ENCODE peak calls at places on chromosomes 13 and 19, in six cellular contexts. One of them, this sample, is unnamed.

GRCh38 chr13:65497265-65497664 is 1732.9 kb downstream of the PCDH9 start:
- DNase-seq in trophoblast cell: peak; percentile 63
- DNase-seq in H1: no peak
- DNase-seq in mesenchymal stem cell: peak; percentile 33
- DNase-seq in H9: no peak
- DNase-seq in IMR-90: peak; percentile 68
- DNase-seq in this sample: no peak

GRCh38 chr19:51710163-51710562 is 13.6 kb downstream of the HAS1 start:
- DNase-seq in trophoblast cell: peak; percentile 47
- DNase-seq in mesenchymal stem cell: no peak
- DNase-seq in H1: no peak
- DNase-seq in H9: no peak
- DNase-seq in IMR-90: peak; percentile 36
- DNase-seq in this sample: no peak

GRCh38 chr19:7272856-7273578 is 21.2 kb downstream of the INSR start:
- DNase-seq in trophoblast cell: no peak
- DNase-seq in IMR-90: no peak
- DNase-seq in mesenchymal stem cell: no peak
- DNase-seq in H1: no peak
- DNase-seq in H9: no peak
- DNase-seq in this sample: no peak

GRCh38 chr13:19794552-19795143 is 11.9 kb upstream of the PSPC1 start:
- DNase-seq in trophoblast cell: peak; percentile 100
- DNase-seq in IMR-90: no peak
- DNase-seq in mesenchymal stem cell: no peak
- DNase-seq in H1: peak; percentile 19
- DNase-seq in H9: peak; percentile 81
- DNase-seq in this sample: no peak

GRCh38 chr19:17777840-17778620 is 16.9 kb upstream of the B3GNT3 start:
- DNase-seq in H1: peak; percentile 87
- DNase-seq in IMR-90: peak; percentile 10
- DNase-seq in mesenchymal stem cell: peak; percentile 56
- DNase-seq in trophoblast cell: peak; percentile 55
- DNase-seq in H9: peak; percentile 97
- DNase-seq in this sample: peak; percentile 54

GRCh38 chr19:3781603-3782002 is 4.6 kb downstream of the MATK start:
- DNase-seq in IMR-90: no peak
- DNase-seq in mesenchymal stem cell: no peak
- DNase-seq in H9: no peak
- DNase-seq in trophoblast cell: no peak
- DNase-seq in H1: no peak
- DNase-seq in this sample: no peak

GRCh38 chr13:113625965-113626661 is 31.9 kb downstream of the ATP4B start:
- DNase-seq in trophoblast cell: peak; percentile 48
- DNase-seq in IMR-90: peak; percentile 50
- DNase-seq in H9: no peak
- DNase-seq in mesenchymal stem cell: peak; percentile 40
- DNase-seq in H1: no peak
- DNase-seq in this sample: no peak

GRCh38 chr13:98480915-98481510 is 95.9 kb downstream of the STK24 start:
- DNase-seq in H1: no peak
- DNase-seq in H9: no peak
- DNase-seq in trophoblast cell: no peak
- DNase-seq in mesenchymal stem cell: peak; percentile 80
- DNase-seq in IMR-90: peak; percentile 69
- DNase-seq in this sample: no peak

GRCh38 chr13:99949657-99950413 is 21.7 kb downstream of the ZIC5 start:
- DNase-seq in H9: no peak
- DNase-seq in mesenchymal stem cell: no peak
- DNase-seq in trophoblast cell: no peak
- DNase-seq in H1: no peak
- DNase-seq in IMR-90: no peak
- DNase-seq in this sample: no peak

GRCh38 chr13:68473834-68474326 is 1243.7 kb upstream of the PCDH9 start:
- DNase-seq in mesenchymal stem cell: no peak
- DNase-seq in H9: no peak
- DNase-seq in IMR-90: no peak
- DNase-seq in H1: no peak
- DNase-seq in trophoblast cell: no peak
- DNase-seq in this sample: no peak

GRCh38 chr19:50912727-50913716 is 1.8 kb upstream of the KLK4 start:
- DNase-seq in trophoblast cell: no peak
- DNase-seq in mesenchymal stem cell: no peak
- DNase-seq in IMR-90: no peak
- DNase-seq in H1: no peak
- DNase-seq in H9: no peak
- DNase-seq in this sample: no peak

GRCh38 chr19:15297416-15298224 is 34.7 kb downstream of the BRD4 start:
- DNase-seq in H1: no peak
- DNase-seq in IMR-90: peak; percentile 83
- DNase-seq in mesenchymal stem cell: peak; percentile 69
- DNase-seq in H9: no peak
- DNase-seq in trophoblast cell: peak; percentile 60
- DNase-seq in this sample: no peak

GRCh38 chr13:102651392-102651791 is 43.5 kb downstream of the METTL21C start:
- DNase-seq in trophoblast cell: peak; percentile 60
- DNase-seq in mesenchymal stem cell: peak; percentile 65
- DNase-seq in H9: no peak
- DNase-seq in IMR-90: peak; percentile 61
- DNase-seq in H1: no peak
- DNase-seq in this sample: no peak

GRCh38 chr19:15159251-15159650 is 41.5 kb downstream of the NOTCH3 start:
- DNase-seq in H1: no peak
- DNase-seq in IMR-90: peak; percentile 33
- DNase-seq in trophoblast cell: no peak
- DNase-seq in mesenchymal stem cell: peak; percentile 24
- DNase-seq in H9: no peak
- DNase-seq in this sample: no peak

GRCh38 chr19:20661150-20661819 is at the start of gene ZNF626:
- DNase-seq in mesenchymal stem cell: peak; percentile 96
- DNase-seq in IMR-90: peak; percentile 94
- DNase-seq in H9: peak; percentile 97
- DNase-seq in trophoblast cell: peak; percentile 98
- DNase-seq in H1: peak; percentile 91
- DNase-seq in this sample: peak; percentile 98

GRCh38 chr13:76086729-76087128 is 450.6 kb downstream of the LMO7 start:
- DNase-seq in trophoblast cell: no peak
- DNase-seq in H1: no peak
- DNase-seq in mesenchymal stem cell: no peak
- DNase-seq in H9: no peak
- DNase-seq in IMR-90: no peak
- DNase-seq in this sample: peak; percentile 1

GRCh38 chr13:39501711-39502324 is 101.2 kb downstream of the LHFPL6 start:
- DNase-seq in IMR-90: no peak
- DNase-seq in H1: no peak
- DNase-seq in mesenchymal stem cell: peak; percentile 37
- DNase-seq in H9: no peak
- DNase-seq in trophoblast cell: peak; percentile 79
- DNase-seq in this sample: peak; percentile 41

GRCh38 chr13:60398949-60399589 is 2.0 kb downstream of the TDRD3 start:
- DNase-seq in mesenchymal stem cell: peak; percentile 34
- DNase-seq in IMR-90: peak; percentile 43
- DNase-seq in trophoblast cell: no peak
- DNase-seq in H1: no peak
- DNase-seq in H9: no peak
- DNase-seq in this sample: no peak

GRCh38 chr13:69796256-69796655 is 311.4 kb upstream of the ATXN8OS start:
- DNase-seq in trophoblast cell: no peak
- DNase-seq in H9: no peak
- DNase-seq in IMR-90: no peak
- DNase-seq in mesenchymal stem cell: no peak
- DNase-seq in H1: no peak
- DNase-seq in this sample: no peak

GRCh38 chr19:10254244-10254643 is 2.2 kb downstream of the MRPL4 start:
- DNase-seq in H9: no peak
- DNase-seq in mesenchymal stem cell: no peak
- DNase-seq in H1: no peak
- DNase-seq in trophoblast cell: no peak
- DNase-seq in IMR-90: no peak
- DNase-seq in this sample: no peak

GRCh38 chr13:33256148-33256547 is 29.4 kb downstream of the STARD13 start:
- DNase-seq in IMR-90: no peak
- DNase-seq in mesenchymal stem cell: no peak
- DNase-seq in H1: no peak
- DNase-seq in trophoblast cell: no peak
- DNase-seq in H9: no peak
- DNase-seq in this sample: no peak

GRCh38 chr19:19113040-19113541 is 25.2 kb downstream of the TMEM161A start:
- DNase-seq in H9: peak; percentile 84
- DNase-seq in mesenchymal stem cell: peak; percentile 34
- DNase-seq in trophoblast cell: no peak
- DNase-seq in H1: no peak
- DNase-seq in IMR-90: peak; percentile 74
- DNase-seq in this sample: no peak

GRCh38 chr13:98527526-98527925 is 49.4 kb downstream of the STK24 start:
- DNase-seq in H1: no peak
- DNase-seq in H9: no peak
- DNase-seq in trophoblast cell: no peak
- DNase-seq in mesenchymal stem cell: no peak
- DNase-seq in IMR-90: no peak
- DNase-seq in this sample: no peak

GRCh38 chr13:94550030-94550738 is 45.8 kb downstream of the TGDS start:
- DNase-seq in IMR-90: peak; percentile 52
- DNase-seq in H9: no peak
- DNase-seq in trophoblast cell: peak; percentile 50
- DNase-seq in H1: no peak
- DNase-seq in mesenchymal stem cell: no peak
- DNase-seq in this sample: no peak

GRCh38 chr13:44103721-44104490 is 224.2 kb downstream of the LACC1 start:
- DNase-seq in mesenchymal stem cell: no peak
- DNase-seq in H9: no peak
- DNase-seq in IMR-90: no peak
- DNase-seq in H1: no peak
- DNase-seq in trophoblast cell: no peak
- DNase-seq in this sample: no peak

GRCh38 chr19:30757836-30758617 is 385.8 kb downstream of the ZNF536 start:
- DNase-seq in trophoblast cell: peak; percentile 2
- DNase-seq in H1: no peak
- DNase-seq in mesenchymal stem cell: no peak
- DNase-seq in IMR-90: no peak
- DNase-seq in H9: no peak
- DNase-seq in this sample: no peak

GRCh38 chr13:44347301-44347700 is 26.3 kb upstream of the SERP2 start:
- DNase-seq in IMR-90: no peak
- DNase-seq in H1: no peak
- DNase-seq in trophoblast cell: peak; percentile 54
- DNase-seq in H9: no peak
- DNase-seq in mesenchymal stem cell: no peak
- DNase-seq in this sample: no peak

GRCh38 chr13:72151241-72151640 is 284.2 kb upstream of the DACH1 start:
- DNase-seq in H9: no peak
- DNase-seq in IMR-90: no peak
- DNase-seq in trophoblast cell: peak; percentile 27
- DNase-seq in mesenchymal stem cell: peak; percentile 40
- DNase-seq in H1: no peak
- DNase-seq in this sample: no peak

GRCh38 chr13:50441141-50441540 is 402.4 kb downstream of the DLEU7 start:
- DNase-seq in mesenchymal stem cell: no peak
- DNase-seq in IMR-90: peak; percentile 33
- DNase-seq in trophoblast cell: no peak
- DNase-seq in H9: no peak
- DNase-seq in H1: no peak
- DNase-seq in this sample: no peak

GRCh38 chr13:89407357-89407756 is 1736.2 kb downstream of the SLITRK5 start:
- DNase-seq in H1: no peak
- DNase-seq in H9: no peak
- DNase-seq in trophoblast cell: no peak
- DNase-seq in IMR-90: no peak
- DNase-seq in mesenchymal stem cell: no peak
- DNase-seq in this sample: no peak

GRCh38 chr13:77470986-77471385 is 64.5 kb upstream of the SCEL start:
- DNase-seq in trophoblast cell: no peak
- DNase-seq in H9: no peak
- DNase-seq in H1: no peak
- DNase-seq in mesenchymal stem cell: no peak
- DNase-seq in IMR-90: no peak
- DNase-seq in this sample: no peak

GRCh38 chr13:40193290-40194203 is 472.9 kb downstream of the FOXO1 start:
- DNase-seq in IMR-90: no peak
- DNase-seq in H9: no peak
- DNase-seq in H1: no peak
- DNase-seq in trophoblast cell: peak; percentile 30
- DNase-seq in mesenchymal stem cell: no peak
- DNase-seq in this sample: no peak

GRCh38 chr19:32040246-32040645 is 305.2 kb upstream of the ZNF507 start:
- DNase-seq in H9: no peak
- DNase-seq in mesenchymal stem cell: no peak
- DNase-seq in H1: no peak
- DNase-seq in IMR-90: no peak
- DNase-seq in trophoblast cell: no peak
- DNase-seq in this sample: no peak
- H3K14ac ChIP-seq in H9: no peak overlapping the region
- H3K14ac ChIP-seq in mesenchymal stem cell: no peak overlapping the region
- H3K14ac ChIP-seq in H1: no peak overlapping the region
- H3K14ac ChIP-seq in IMR-90: no peak overlapping the region
- H3K14ac ChIP-seq in trophoblast cell: no peak overlapping the region
- H3K14ac ChIP-seq in this sample: no peak overlapping the region

DNA sequence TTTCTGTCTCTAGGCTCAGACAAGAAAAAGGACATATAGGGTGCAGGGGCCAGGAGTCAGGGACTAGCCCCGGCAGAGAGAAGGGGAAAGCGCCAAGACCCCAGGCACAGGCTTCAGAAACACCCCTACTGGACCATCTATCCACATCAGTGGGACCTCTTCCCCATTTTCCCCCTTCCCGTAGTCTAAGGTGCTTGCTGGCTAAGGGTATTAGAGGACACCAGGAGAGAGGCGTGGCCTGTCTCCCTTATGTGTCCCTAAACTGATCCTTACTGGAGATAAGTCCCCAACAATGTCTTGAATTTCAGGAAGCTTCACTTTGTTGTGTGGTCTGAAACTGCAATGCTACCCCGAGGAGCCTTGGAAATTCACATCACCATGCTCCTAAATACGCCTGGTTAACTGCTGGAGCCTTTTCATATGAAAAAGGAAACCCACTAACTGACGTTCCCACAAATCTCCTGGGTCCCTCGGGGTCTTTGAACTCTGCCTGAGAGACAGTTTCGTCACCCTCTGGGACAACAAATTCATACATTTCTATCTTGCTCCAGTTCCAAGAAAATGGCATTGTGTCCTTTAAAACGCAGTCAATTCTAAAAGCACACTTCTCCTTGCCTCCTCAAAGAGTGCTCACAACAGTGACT is 197.7 kb downstream of the COL4A1 start:
- DNase-seq in trophoblast cell: no peak
- DNase-seq in H9: no peak
- DNase-seq in H1: no peak
- DNase-seq in IMR-90: no peak
- DNase-seq in mesenchymal stem cell: no peak
- DNase-seq in this sample: no peak
- H2AFZ ChIP-seq in trophoblast cell: no peak overlapping the region
- H2AFZ ChIP-seq in H9: no peak overlapping the region
- H2AFZ ChIP-seq in H1: no peak overlapping the region
- H2AFZ ChIP-seq in IMR-90: peak overlapping the region; percentile 81
- H2AFZ ChIP-seq in mesenchymal stem cell: no peak overlapping the region
- H2AFZ ChIP-seq in this sample: peak overlapping the region; percentile 42

GRCh38 chr19:11505032-11505503 is 571 bp downstream of the ZNF653 start:
- DNase-seq in H1: peak; percentile 96
- DNase-seq in IMR-90: peak; percentile 91
- DNase-seq in mesenchymal stem cell: peak; percentile 96
- DNase-seq in H9: peak; percentile 99
- DNase-seq in trophoblast cell: peak; percentile 97
- DNase-seq in this sample: peak; percentile 91
- H3K14ac ChIP-seq in H1: no peak overlapping the region
- H3K14ac ChIP-seq in IMR-90: peak overlapping the region; percentile 46
- H3K14ac ChIP-seq in mesenchymal stem cell: no peak overlapping the region
- H3K14ac ChIP-seq in H9: peak overlapping the region; percentile 90
- H3K14ac ChIP-seq in trophoblast cell: peak overlapping the region; percentile 97
- H3K14ac ChIP-seq in this sample: peak overlapping the region; percentile 98

GRCh38 chr19:48059331-48059730 is 15.5 kb upstream of the CABP5 start:
- DNase-seq in trophoblast cell: no peak
- DNase-seq in mesenchymal stem cell: no peak
- DNase-seq in H1: no peak
- DNase-seq in H9: no peak
- DNase-seq in IMR-90: no peak
- DNase-seq in this sample: no peak
- H2AFZ ChIP-seq in trophoblast cell: no peak overlapping the region
- H2AFZ ChIP-seq in mesenchymal stem cell: no peak overlapping the region
- H2AFZ ChIP-seq in H1: no peak overlapping the region
- H2AFZ ChIP-seq in H9: no peak overlapping the region
- H2AFZ ChIP-seq in IMR-90: no peak overlapping the region
- H2AFZ ChIP-seq in this sample: no peak overlapping the region

This sample was measured in neuronal stem cell.